ENCODE peak calls at places on chromosomes 5 and 9, in six cellular contexts. N, F, V, W, M and A are unnamed samples.

GRCh38 chr9:130893250-130894101 is 3.1 kb downstream of the QRFP start:
- DNase-seq in N (no peak), F (peak), V (peak), W (peak), M (no peak), A (no peak)

GRCh38 chr5:166845044-166845443 is 1446.4 kb upstream of the WWC1 start:
- DNase-seq in N (no peak), F (no peak), V (peak), W (no peak), M (no peak), A (no peak)

GRCh38 chr9:99282406-99282805 is 60.3 kb downstream of the SEC61B start:
- DNase-seq in N (no peak), F (no peak), V (no peak), W (no peak), M (no peak), A (no peak)

GRCh38 chr9:136997830-136998234 is 1.5 kb upstream of the CLIC3 start:
- DNase-seq in N (peak), F (no peak), V (no peak), W (no peak), M (peak), A (no peak)

GRCh38 chr5:142548739-142549275 is 137.1 kb downstream of the FGF1 start:
- DNase-seq in N (no peak), F (peak), V (peak), W (peak), M (peak), A (peak)

GRCh38 chr5:133140311-133140710 is 88.5 kb downstream of the HSPA4 start:
- DNase-seq in N (no peak), F (no peak), V (no peak), W (no peak), M (no peak), A (no peak)

GRCh38 chr5:516338-516925 is 7.8 kb downstream of the SLC9A3 start:
- DNase-seq in N (no peak), F (no peak), V (no peak), W (no peak), M (no peak), A (no peak)

GRCh38 chr5:143506881-143507552 is 103.5 kb upstream of the NR3C1 start:
- DNase-seq in N (no peak), F (peak), V (no peak), W (no peak), M (no peak), A (no peak)

GRCh38 chr9:2907401-2907800 is 63.5 kb upstream of the PUM3 start:
- DNase-seq in N (no peak), F (no peak), V (no peak), W (no peak), M (no peak), A (no peak)

GRCh38 chr5:127088226-127088625 is 14.9 kb upstream of the C5orf63 start:
- DNase-seq in N (no peak), F (peak), V (no peak), W (no peak), M (peak), A (no peak)

GRCh38 chr5:74303575-74303974 is 337.0 kb downstream of the ENC1 start:
- DNase-seq in N (no peak), F (no peak), V (no peak), W (no peak), M (no peak), A (no peak)
- H3K27ac ChIP-seq in N (no peak), F (no peak), V (no peak), W (no peak), M (no peak), A (no peak)

GRCh38 chr9:84744195-84744594 is 74.7 kb downstream of the NTRK2 start:
- DNase-seq in N (no peak), F (no peak), V (no peak), W (no peak), M (no peak), A (no peak)

GRCh38 chr9:84742261-84742660 is 72.7 kb downstream of the NTRK2 start:
- DNase-seq in N (no peak), F (no peak), V (no peak), W (no peak), M (no peak), A (no peak)

GRCh38 chr9:84736076-84736475 is 66.5 kb downstream of the NTRK2 start:
- DNase-seq in N (no peak), F (no peak), V (no peak), W (no peak), M (no peak), A (no peak)

DNA sequence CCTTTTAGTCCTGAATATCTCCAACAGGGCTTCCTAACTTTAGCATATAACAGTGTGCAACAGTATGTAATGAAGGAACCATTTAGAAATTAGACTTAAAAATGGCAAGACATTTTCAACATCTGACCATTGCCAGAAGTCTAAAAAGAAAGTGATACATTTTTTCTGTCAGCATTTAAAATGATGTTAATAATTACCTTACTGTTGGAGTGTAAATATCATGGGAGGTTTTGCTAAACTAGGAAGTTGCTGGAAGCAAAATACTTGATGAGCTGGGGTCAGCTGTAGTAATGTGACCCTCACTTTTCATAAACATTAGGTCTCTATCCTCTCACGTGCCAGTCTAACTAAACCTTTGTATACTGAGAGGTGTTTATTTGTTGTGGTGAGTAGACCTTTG is 68.8 kb downstream of the NTRK2 start:
- DNase-seq in N (no peak), F (no peak), V (no peak), W (no peak), M (no peak), A (no peak)
- H3K4me3 ChIP-seq in N (no peak), F (no peak), V (no peak), W (no peak), M (no peak), A (no peak)

DNA sequence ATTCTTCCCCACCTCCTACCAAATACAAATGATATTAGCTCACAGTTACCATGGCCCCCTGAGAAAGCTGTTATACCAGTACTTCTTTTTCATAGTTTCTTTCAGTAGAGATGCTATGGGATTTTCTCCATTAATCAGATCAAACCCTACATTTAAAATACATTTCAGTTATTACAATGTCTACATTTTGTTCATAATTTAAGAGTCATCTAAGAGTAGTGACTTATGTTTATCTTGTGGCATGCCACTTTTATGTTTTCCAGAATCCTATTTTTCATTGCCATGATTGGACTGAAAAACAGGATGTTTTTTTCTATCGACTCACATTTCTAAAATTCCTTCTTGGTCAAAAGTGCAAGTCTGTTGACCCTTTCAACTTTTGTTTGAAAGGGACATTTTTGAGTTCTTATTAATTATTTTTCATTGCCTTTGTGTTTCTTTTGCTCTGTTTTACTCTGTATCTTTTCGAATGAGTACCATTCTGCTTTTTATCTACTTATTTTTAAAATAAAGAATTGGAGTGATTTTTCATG is 77.4 kb upstream of the ANXA1 start:
- DNase-seq in N (no peak), F (no peak), V (no peak), W (no peak), M (no peak), A (no peak)
- H3K27ac ChIP-seq in N (no peak), F (peak), V (no peak), W (no peak), M (peak), A (no peak)

GRCh38 chr9:109474170-109474569 is 23.9 kb downstream of the PTPN3 start:
- DNase-seq in N (no peak), F (no peak), V (no peak), W (no peak), M (no peak), A (no peak)

GRCh38 chr9:109471994-109472393 is 26.1 kb downstream of the PTPN3 start:
- DNase-seq in N (no peak), F (no peak), V (no peak), W (no peak), M (no peak), A (no peak)

GRCh38 chr9:109474944-109475343 is 23.2 kb downstream of the PTPN3 start:
- DNase-seq in N (no peak), F (no peak), V (no peak), W (no peak), M (no peak), A (no peak)

GRCh38 chr9:109471475-109471874 is 26.6 kb downstream of the PTPN3 start:
- DNase-seq in N (no peak), F (no peak), V (no peak), W (no peak), M (no peak), A (no peak)

GRCh38 chr9:109473329-109473728 is 24.8 kb downstream of the PTPN3 start:
- DNase-seq in N (no peak), F (no peak), V (no peak), W (peak), M (no peak), A (no peak)
- H3K4me3 ChIP-seq in N (no peak), F (no peak), V (no peak), W (no peak), M (no peak), A (no peak)